ENCODE peak calls at places on chromosomes 3 and 15, in nine cellular contexts. G, E, J, N, T, Q, K, F and D are unnamed samples.

GRCh38 chr3:12483872-12484197 is 445 bp upstream of the TSEN2 start:
- DNase-seq in G (peak; percentile 21), E (no peak), J (no peak), N (no peak), T (no peak), Q (no peak), K (no peak), F (no peak), D (no peak)

GRCh38 chr3:150599611-150600297 is 3.4 kb upstream of the SELENOT start:
- DNase-seq in G (no peak), E (peak; percentile 20), J (no peak), N (peak; percentile 16), T (peak; percentile 95), Q (no peak), K (peak; percentile 81), F (no peak), D (no peak)

GRCh38 chr3:75294124-75294523 is 370.0 kb upstream of the FRG2C start:
- DNase-seq in G (peak; percentile 57), E (peak; percentile 10), J (peak; percentile 17), N (peak; percentile 65), T (peak; percentile 9), Q (no peak), K (peak; percentile 58), F (peak; percentile 35), D (no peak)

GRCh38 chr15:33021806-33022389 is 172.6 kb downstream of the FMN1 start:
- DNase-seq in G (peak; percentile 73), E (peak; percentile 76), J (peak; percentile 62), N (no peak), T (peak; percentile 69), Q (no peak), K (peak; percentile 83), F (no peak), D (no peak)

GRCh38 chr3:142987080-142987700 is 14.2 kb upstream of the U2SURP start:
- DNase-seq in G (peak; percentile 51), E (peak; percentile 54), J (peak; percentile 53), N (no peak), T (peak; percentile 56), Q (no peak), K (peak; percentile 63), F (no peak), D (no peak)

GRCh38 chr3:114471478-114471877 is 177.7 kb downstream of the TIGIT start:
- DNase-seq in G (no peak), E (no peak), J (no peak), N (no peak), T (no peak), Q (no peak), K (no peak), F (no peak), D (no peak)

GRCh38 chr3:89360155-89360554 is 252.7 kb downstream of the EPHA3 start:
- DNase-seq in G (no peak), E (peak; percentile 32), J (no peak), N (no peak), T (peak; percentile 91), Q (no peak), K (peak; percentile 51), F (no peak), D (no peak)

GRCh38 chr15:68277131-68277604 is 377 bp upstream of the FEM1B start:
- DNase-seq in G (peak; percentile 70), E (no peak), J (no peak), N (peak; percentile 59), T (peak; percentile 27), Q (no peak), K (peak; percentile 74), F (peak; percentile 63), D (no peak)

GRCh38 chr3:156148345-156148945 is 28.1 kb downstream of the KCNAB1 start:
- DNase-seq in G (no peak), E (no peak), J (no peak), N (no peak), T (no peak), Q (no peak), K (no peak), F (no peak), D (no peak)

GRCh38 chr15:42736178-42736792 is 643 bp downstream of the CDAN1 start:
- DNase-seq in G (peak; percentile 59), E (no peak), J (peak; percentile 74), N (no peak), T (no peak), Q (no peak), K (peak; percentile 44), F (no peak), D (no peak)

DNA sequence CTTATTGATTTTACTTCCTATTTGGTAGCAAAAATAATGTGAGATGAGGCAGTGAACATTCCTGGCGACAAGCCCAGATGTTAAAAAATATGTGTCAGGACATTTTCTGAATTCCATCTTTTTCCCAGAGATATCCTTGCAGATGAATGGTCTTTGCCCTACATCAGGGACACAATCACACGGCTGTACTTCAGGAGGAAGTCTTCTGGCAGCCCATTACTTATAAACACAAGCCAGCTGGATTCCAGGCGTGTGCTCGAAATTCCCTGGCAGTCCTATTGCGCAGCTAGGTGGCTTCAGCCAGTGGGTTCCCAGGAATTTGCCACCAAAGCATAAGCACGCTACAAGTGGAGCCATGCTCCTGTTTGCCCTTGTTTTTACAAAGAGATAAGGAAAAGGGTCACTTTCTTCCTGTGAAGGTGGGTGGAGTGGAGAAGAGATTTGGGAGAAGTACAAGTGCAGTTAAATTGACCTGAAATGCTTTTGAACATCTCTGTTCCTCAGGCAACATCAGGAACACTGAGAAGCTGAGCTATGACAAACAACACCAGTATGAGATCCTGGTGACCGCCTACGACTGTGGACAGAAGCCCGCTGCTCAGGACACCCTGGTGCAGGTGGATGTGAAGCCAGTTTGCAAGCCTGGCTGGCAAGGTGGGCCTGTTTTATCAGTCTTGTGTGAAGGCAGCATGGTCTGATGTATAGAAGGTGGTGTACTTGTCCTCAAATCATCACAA is 257.1 kb upstream of the TRIM42 start:
- DNase-seq in G (no peak), E (peak; percentile 14), J (no peak), N (no peak), T (no peak), Q (no peak), K (peak; percentile 66), F (peak; percentile 38), D (no peak)
- TF ChIP-seq CTCF in G (no peak), E (no peak), J (no peak), N (no peak), T (no peak), Q (no peak), K (no peak), F (no peak), D (peak; percentile 65)

GRCh38 chr3:16317561-16317945 is 52.5 kb downstream of the OXNAD1 start:
- DNase-seq in G (no peak), E (no peak), J (no peak), N (no peak), T (no peak), Q (no peak), K (no peak), F (no peak), D (no peak)

GRCh38 chr3:16318216-16318615 is 53.2 kb downstream of the OXNAD1 start:
- DNase-seq in G (peak; percentile 29), E (no peak), J (no peak), N (no peak), T (no peak), Q (no peak), K (peak; percentile 42), F (no peak), D (no peak)

GRCh38 chr3:16319723-16320122 is 54.7 kb downstream of the OXNAD1 start:
- DNase-seq in G (no peak), E (no peak), J (no peak), N (no peak), T (no peak), Q (no peak), K (no peak), F (no peak), D (no peak)

GRCh38 chr3:16316847-16317560 is 52.0 kb downstream of the OXNAD1 start:
- DNase-seq in G (no peak), E (no peak), J (no peak), N (no peak), T (no peak), Q (no peak), K (no peak), F (no peak), D (no peak)

GRCh38 chr3:16319307-16319706 is 54.3 kb downstream of the OXNAD1 start:
- DNase-seq in G (no peak), E (peak; percentile 55), J (peak; percentile 40), N (peak; percentile 67), T (no peak), Q (no peak), K (no peak), F (peak; percentile 60), D (no peak)
- TF ChIP-seq CTCF in G (peak; percentile 14), E (peak; percentile 23), J (peak; percentile 46), N (peak; percentile 77), T (peak; percentile 43), Q (no peak), K (peak; percentile 24), F (no peak), D (peak; percentile 64)

DNA sequence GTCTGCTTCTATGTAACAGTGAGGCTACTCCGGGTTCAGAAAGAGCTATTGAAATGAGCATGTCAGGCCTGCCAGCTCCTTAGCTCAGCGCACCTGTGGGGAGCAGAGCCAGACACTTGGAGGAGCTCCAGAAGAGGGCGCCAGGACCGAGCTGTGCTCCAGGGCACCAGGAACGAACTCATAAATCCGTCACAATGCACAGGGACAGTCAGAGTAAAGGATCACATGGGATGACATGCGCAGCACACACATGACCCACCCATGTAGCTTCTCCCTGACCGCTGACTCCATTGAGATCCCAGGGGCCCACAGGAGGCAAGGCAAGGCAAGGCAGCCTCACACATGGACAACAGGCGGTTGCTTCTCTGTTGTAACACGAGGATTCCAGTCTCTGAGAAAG is 26.0 kb upstream of the GNB5 start:
- DNase-seq in G (no peak), E (peak; percentile 21), J (no peak), N (peak; percentile 68), T (peak; percentile 14), Q (no peak), K (no peak), F (no peak), D (no peak)
- TF ChIP-seq CTCF in G (no peak), E (no peak), J (peak; percentile 47), N (no peak), T (peak; percentile 43), Q (no peak), K (no peak), F (no peak), D (peak; percentile 16)

GRCh38 chr3:146181181-146181580 is 20.2 kb upstream of the PLOD2 start:
- DNase-seq in G (no peak), E (no peak), J (no peak), N (no peak), T (no peak), Q (no peak), K (no peak), F (no peak), D (no peak)
- TF ChIP-seq CTCF in G (no peak), E (no peak), J (no peak), N (no peak), T (no peak), Q (no peak), K (no peak), F (no peak), D (no peak)

GRCh38 chr3:55013145-55013544 is 85.3 kb upstream of the LRTM1 start:
- DNase-seq in G (peak; percentile 30), E (no peak), J (no peak), N (no peak), T (no peak), Q (no peak), K (peak; percentile 58), F (peak; percentile 30), D (no peak)
- TF ChIP-seq CTCF in G (peak; percentile 33), E (no peak), J (no peak), N (no peak), T (no peak), Q (no peak), K (no peak), F (no peak), D (peak; percentile 69)